ENCODE peak calls at places on chromosomes 6 and 20, in five cellular contexts. J, S, D, M and W are unnamed samples. For H3K4me1, the result is how much of the 10 kb centered on the place peaks cover.

GRCh38 chr6:55777461-55777860 is 97.9 kb downstream of the BMP5 start:
- DNase-seq in S (no peak), D (no peak), M (no peak), J (no peak), W (no peak)

GRCh38 chr6:99132026-99132425 is 184.3 kb upstream of the FBXL4 start:
- DNase-seq in J (no peak), M (peak), D (no peak), S (no peak), W (peak)

GRCh38 chr6:63477422-63478040 is 94.7 kb upstream of the LOC128125822 start:
- DNase-seq in S (no peak), M (no peak), J (no peak), D (no peak), W (no peak)

GRCh38 chr20:57259179-57260021 is 7.0 kb downstream of the BMP7 start:
- DNase-seq in J (peak), S (no peak), M (no peak), D (no peak), W (no peak)

GRCh38 chr6:88246654-88247053 is 80.5 kb upstream of the CNR1 start:
- DNase-seq in S (no peak), J (no peak), M (no peak), D (no peak), W (no peak)

GRCh38 chr6:33843086-33843695 is 39.4 kb upstream of the MLN start:
- DNase-seq in S (no peak), J (no peak), D (no peak), M (peak), W (no peak)

GRCh38 chr20:48750941-48751620 is 76.7 kb downstream of the PREX1 start:
- DNase-seq in M (peak), S (peak), D (peak), J (peak), W (no peak)

GRCh38 chr6:33276864-33277662 is at the start of gene B3GALT4:
- DNase-seq in D (peak), J (peak), S (peak), M (peak), W (peak)

GRCh38 chr6:53598584-53598983 is 53.7 kb upstream of the GCLC start:
- DNase-seq in M (no peak), D (no peak), J (no peak), S (no peak), W (no peak)

GRCh38 chr6:150492941-150493340 is 106.7 kb upstream of the PLEKHG1 start:
- DNase-seq in J (no peak), D (no peak), M (peak), S (no peak), W (peak)

GRCh38 chr6:87484491-87484890 is 11.7 kb downstream of the SLC35A1 start:
- DNase-seq in D (no peak), S (no peak), M (no peak), J (no peak), W (no peak)

GRCh38 chr6:35181933-35182612 is 31.7 kb upstream of the SCUBE3 start:
- DNase-seq in M (peak), D (peak), J (peak), S (peak), W (no peak)

GRCh38 chr6:35260642-35261570 is 1.4 kb downstream of the ZNF76 start:
- DNase-seq in M (no peak), J (no peak), S (no peak), D (no peak), W (no peak)

GRCh38 chr6:118893095-118893881 is 664 bp upstream of the ASF1A start:
- DNase-seq in D (no peak), J (peak), S (peak), M (peak), W (no peak)

GRCh38 chr6:56927538-56928453 is 27.1 kb upstream of the BEND6 start:
- DNase-seq in S (no peak), J (peak), M (peak), D (no peak), W (no peak)

GRCh38 chr20:41616228-41616627 is 1.9 kb downstream of the CHD6 start:
- DNase-seq in J (no peak), D (no peak), M (no peak), S (no peak), W (no peak)

GRCh38 chr20:48405909-48406308 is 421.9 kb downstream of the PREX1 start:
- DNase-seq in D (no peak), S (no peak), M (peak), J (peak), W (no peak)

GRCh38 chr6:125549202-125549884 is 200.1 kb upstream of the HEY2 start:
- DNase-seq in S (no peak), D (no peak), J (no peak), M (no peak), W (no peak)

GRCh38 chr20:23302386-23302785 is 48.2 kb upstream of the NXT1 start:
- DNase-seq in S (no peak), M (no peak), D (no peak), J (no peak), W (no peak)

GRCh38 chr6:109695468-109695867 is 4.4 kb downstream of the FIG4 start:
- DNase-seq in M (no peak), D (no peak), S (no peak), J (peak), W (no peak)

GRCh38 chr6:88008821-88009220 is 38.8 kb upstream of the SPACA1 start:
- DNase-seq in J (no peak), D (no peak), S (no peak), M (peak), W (no peak)

GRCh38 chr6:55255061-55255571 is 72.2 kb upstream of the GFRAL start:
- DNase-seq in J (no peak), D (no peak), S (no peak), M (no peak), W (no peak)

GRCh38 chr6:163132050-163132750 is 282.3 kb upstream of the QKI start:
- DNase-seq in M (peak), J (no peak), D (no peak), S (no peak), W (no peak)

GRCh38 chr6:45970326-45970725 is 45.3 kb downstream of the CLIC5 start:
- DNase-seq in S (no peak), M (peak), D (no peak), J (no peak), W (no peak)
- H3K4me1 ChIP-seq in S (half or more), M (under half), D (half or more), J (under half), W (under half)

DNA sequence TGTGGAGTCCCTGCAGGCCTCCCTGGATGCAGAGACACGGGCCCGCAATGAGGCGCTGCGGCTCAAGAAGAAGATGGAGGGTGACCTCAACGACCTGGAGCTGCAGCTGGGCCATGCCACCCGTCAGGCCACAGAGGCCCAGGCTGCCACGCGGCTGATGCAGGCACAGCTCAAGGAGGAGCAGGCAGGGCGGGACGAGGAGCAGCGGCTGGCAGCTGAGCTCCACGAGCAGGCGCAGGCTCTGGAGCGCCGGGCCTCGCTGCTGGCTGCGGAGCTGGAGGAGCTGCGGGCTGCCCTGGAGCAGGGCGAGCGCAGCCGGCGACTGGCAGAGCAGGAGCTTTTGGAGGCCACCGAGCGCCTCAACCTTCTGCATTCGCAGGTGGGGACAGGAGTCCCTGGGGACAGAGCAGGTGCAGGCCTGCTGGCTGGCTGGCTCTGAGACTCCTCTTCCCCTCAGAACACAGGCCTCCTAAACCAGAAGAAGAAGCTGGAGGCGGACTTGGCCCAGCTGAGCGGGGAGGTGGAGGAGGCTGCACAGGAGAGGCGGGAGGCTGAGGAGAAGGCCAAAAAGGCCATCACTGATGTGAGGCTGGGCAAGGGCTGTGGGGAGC is 44.7 kb downstream of the MYH7B start:
- DNase-seq in D (no peak), J (no peak), S (no peak), M (no peak), W (no peak)
- H3K4me1 ChIP-seq in D (under half), J (under half), S (under half), M (under half), W (under half)

GRCh38 chr20:4813076-4813838 is 91.5 kb downstream of the PRND start:
- DNase-seq in D (peak), J (no peak), M (no peak), S (peak), W (no peak)
- H3K4me1 ChIP-seq in D (under half), J (under half), M (under half), S (under half), W (under half)

GRCh38 chr6:159104931-159105330 is 60.1 kb upstream of the TAGAP start:
- DNase-seq in M (no peak), S (no peak), J (no peak), D (no peak), W (no peak)
- H3K4me1 ChIP-seq in M (under half), S (under half), J (under half), D (under half), W (under half)

GRCh38 chr6:7264041-7264440 is 49.0 kb downstream of the SSR1 start:
- DNase-seq in J (no peak), S (peak), D (no peak), M (no peak), W (no peak)
- H3K4me1 ChIP-seq in J (under half), S (under half), D (under half), M (under half), W (under half)

GRCh38 chr6:31665501-31666336 is at the start of gene CSNK2B:
- DNase-seq in J (peak), D (peak), S (peak), M (peak), W (peak)
- H3K4me1 ChIP-seq in J (under half), D (half or more), S (half or more), M (under half), W (half or more)

GRCh38 chr6:138036111-138036510 is 71.1 kb downstream of the PERP start:
- DNase-seq in S (no peak), D (no peak), M (no peak), J (peak), W (peak)

GRCh38 chr6:138034229-138034628 is 73.0 kb downstream of the PERP start:
- DNase-seq in D (no peak), J (no peak), S (no peak), M (no peak), W (no peak)

GRCh38 chr6:138036955-138037592 is 70.1 kb downstream of the PERP start:
- DNase-seq in M (no peak), D (no peak), J (no peak), S (no peak), W (peak)

GRCh38 chr6:138035070-138035469 is 72.1 kb downstream of the PERP start:
- DNase-seq in M (no peak), J (no peak), D (no peak), S (no peak), W (no peak)

GRCh38 chr6:138038148-138038870 is 68.9 kb downstream of the PERP start:
- DNase-seq in S (no peak), J (no peak), M (no peak), D (no peak), W (peak)
- H3K4me1 ChIP-seq in S (under half), J (under half), M (under half), D (under half), W (under half)

GRCh38 chr20:18504479-18505060 is 3.2 kb upstream of the SEC23B start:
- DNase-seq in S (peak), M (peak), J (peak), D (peak), W (no peak)
- H3K4me1 ChIP-seq in S (under half), M (under half), J (under half), D (under half), W (under half)

GRCh38 chr20:10667077-10667401 is 6.8 kb downstream of the JAG1 start:
- DNase-seq in J (no peak), M (peak), S (peak), D (peak), W (no peak)
- H3K4me1 ChIP-seq in J (half or more), M (under half), S (half or more), D (half or more), W (half or more)

DNA sequence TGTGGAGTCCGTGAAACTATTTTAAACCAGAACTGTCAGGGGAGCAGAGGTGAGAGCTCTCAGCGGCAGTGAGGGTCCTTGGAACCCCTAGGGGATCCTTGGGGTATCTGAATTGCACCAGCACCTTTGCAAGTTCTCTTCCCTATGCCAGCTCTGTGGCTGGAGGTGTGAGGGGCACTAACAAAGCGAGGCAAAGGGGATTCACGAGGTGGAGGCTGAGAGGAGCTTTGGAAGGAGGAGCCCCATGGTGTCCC is 49.5 kb downstream of the SYNJ2 start:
- DNase-seq in S (no peak), M (no peak), J (no peak), D (no peak), W (no peak)
- H3K4me1 ChIP-seq in S (half or more), M (under half), J (under half), D (half or more), W (half or more)